ENCODE peak calls at places on chromosomes 13 and 19, in five cellular contexts. X is effector memory CD4-positive, alpha-beta T cell; N is NCI-H146; B is left cardiac atrium; S is SHP77. M is an unnamed sample.
A peak's percentile ranks its signal among the peaks of the same experiment; 100 is the strongest.

GRCh38 chr19:47653856-47654255 is 44.9 kb downstream of the BICRA start:
- DNase-seq in X (no peak), N (no peak), B (no peak), S (no peak), M (no peak)

GRCh38 chr13:46551410-46552301 is 1.3 kb upstream of the LRCH1 start:
- DNase-seq in X (peak; percentile 33), N (peak; percentile 71), B (peak; percentile 88), S (peak; percentile 53), M (peak; percentile 61)

GRCh38 chr13:111418101-111418500 is 97.7 kb downstream of the TEX29 start:
- DNase-seq in X (no peak), N (no peak), B (no peak), S (no peak), M (no peak)

GRCh38 chr13:36163809-36164308 is 32.7 kb upstream of the DCLK1 start:
- DNase-seq in X (no peak), N (peak; percentile 95), B (peak; percentile 82), S (peak; percentile 82), M (no peak)

GRCh38 chr19:19964416-19964815 is 63.7 kb downstream of the ZNF93 start:
- DNase-seq in X (no peak), N (no peak), B (no peak), S (no peak), M (no peak)

GRCh38 chr13:51764184-51765141 is 39.5 kb downstream of the DHRS12 start:
- DNase-seq in X (peak; percentile 39), N (peak; percentile 33), B (peak; percentile 72), S (peak; percentile 63), M (peak; percentile 15)

GRCh38 chr13:64640002-64640401 is 2590.1 kb downstream of the PCDH9 start:
- DNase-seq in X (no peak), N (peak; percentile 69), B (no peak), S (peak; percentile 86), M (no peak)

GRCh38 chr13:20828540-20829364 is 55.0 kb upstream of the EEF1AKMT1 start:
- DNase-seq in X (no peak), N (peak; percentile 34), B (no peak), S (peak; percentile 23), M (peak; percentile 35)

GRCh38 chr19:33960566-33960965 is 163.9 kb downstream of the KCTD15 start:
- DNase-seq in X (no peak), N (no peak), B (no peak), S (no peak), M (no peak)

GRCh38 chr13:101700598-101700997 is 248.1 kb downstream of the ITGBL1 start:
- DNase-seq in X (no peak), N (no peak), B (no peak), S (no peak), M (no peak)

GRCh38 chr19:17590780-17591688 is 35.6 kb downstream of the COLGALT1 start:
- DNase-seq in X (no peak), N (peak; percentile 30), B (no peak), S (no peak), M (no peak)

GRCh38 chr19:20926796-20927195 is 3.7 kb downstream of the ZNF85 start:
- DNase-seq in X (no peak), N (no peak), B (no peak), S (no peak), M (no peak)

GRCh38 chr13:74661851-74662250 is 527.6 kb upstream of the KLF12 start:
- DNase-seq in X (no peak), N (no peak), B (no peak), S (no peak), M (no peak)

GRCh38 chr19:50728084-50728737 is 5.0 kb downstream of the CLEC11A start:
- DNase-seq in X (no peak), N (peak; percentile 47), B (peak; percentile 91), S (no peak), M (no peak)

GRCh38 chr19:43939557-43940260 is 4.6 kb upstream of the ZNF45 start:
- DNase-seq in X (no peak), N (no peak), B (no peak), S (no peak), M (no peak)

GRCh38 chr13:76886292-76887061 is at the start of gene KCTD12:
- DNase-seq in X (peak; percentile 65), N (peak; percentile 97), B (peak; percentile 94), S (peak; percentile 9), M (peak; percentile 76)

GRCh38 chr13:76791290-76791664 is 94.9 kb downstream of the KCTD12 start:
- DNase-seq in X (no peak), N (no peak), B (no peak), S (peak; percentile 62), M (no peak)

GRCh38 chr19:10217085-10217484 is 14.0 kb downstream of the S1PR2 start:
- DNase-seq in X (no peak), N (no peak), B (no peak), S (no peak), M (no peak)

GRCh38 chr13:48006396-48006795 is 5.3 kb upstream of the SUCLA2 start:
- DNase-seq in X (no peak), N (no peak), B (no peak), S (no peak), M (no peak)

GRCh38 chr13:20393273-20394235 is 132.1 kb downstream of the CRYL1 start:
- DNase-seq in X (no peak), N (no peak), B (no peak), S (no peak), M (no peak)

GRCh38 chr19:58007285-58007684 is 4.7 kb upstream of the ZNF606 start:
- DNase-seq in X (no peak), N (no peak), B (no peak), S (no peak), M (no peak)

GRCh38 chr13:44050450-44051063 is 170.9 kb downstream of the LACC1 start:
- DNase-seq in X (no peak), N (peak; percentile 40), B (no peak), S (peak; percentile 10), M (no peak)

GRCh38 chr19:29538651-29539050 is 12.9 kb downstream of the VSTM2B start:
- DNase-seq in X (no peak), N (no peak), B (no peak), S (no peak), M (no peak)